ENCODE peak calls at places on chromosomes 11 and 22, in six cellular contexts. I, T, O, H, U and B are unnamed samples.

GRCh38 chr11:2271327-2272240 is 1.2 kb upstream of the ASCL2 start:
- DNase-seq in U (no peak), I (no peak), H (no peak), O (no peak), T (no peak), B (no peak)

GRCh38 chr11:129115652-129116585 is 76.2 kb downstream of the ARHGAP32 start:
- DNase-seq in I (no peak), T (peak), U (peak), O (no peak), H (peak), B (no peak)

GRCh38 chr22:30186535-30186934 is 60.0 kb downstream of the LIF start:
- DNase-seq in I (no peak), T (no peak), H (no peak), O (no peak), U (no peak), B (no peak)

GRCh38 chr11:65384301-65384889 is 1.9 kb upstream of the SLC25A45 start:
- DNase-seq in O (no peak), H (peak), T (peak), U (peak), I (no peak), B (no peak)

GRCh38 chr11:78576549-78577097 is 2.0 kb upstream of the NARS2 start:
- DNase-seq in U (no peak), I (no peak), O (no peak), T (no peak), H (no peak), B (no peak)

GRCh38 chr11:18617688-18618340 is 16.3 kb downstream of the SPTY2D1 start:
- DNase-seq in O (no peak), U (no peak), I (no peak), T (peak), H (peak), B (no peak)

GRCh38 chr11:80424012-80424695 is 983.3 kb upstream of the TENM4 start:
- DNase-seq in U (no peak), I (no peak), O (no peak), T (no peak), H (no peak), B (no peak)

GRCh38 chr11:57458060-57458409 is 2.3 kb upstream of the RTN4RL2 start:
- DNase-seq in I (peak), H (no peak), O (no peak), T (no peak), U (no peak), B (no peak)

GRCh38 chr11:125554038-125554437 is 15.2 kb upstream of the EI24 start:
- DNase-seq in O (no peak), H (no peak), T (no peak), I (no peak), U (no peak), B (no peak)

GRCh38 chr11:27722117-27722844 is 22.0 kb upstream of the BDNF start:
- DNase-seq in H (peak), T (peak), I (peak), U (peak), O (peak), B (peak)

GRCh38 chr11:110367571-110367970 is 62.2 kb upstream of the FDX1 start:
- DNase-seq in T (no peak), U (no peak), O (no peak), I (no peak), H (peak), B (no peak)

GRCh38 chr11:1289211-1289935 is 20.1 kb downstream of the TOLLIP start:
- DNase-seq in O (no peak), T (no peak), I (no peak), H (no peak), U (no peak), B (no peak)

GRCh38 chr11:21636561-21636960 is 556.3 kb upstream of the ANO5 start:
- DNase-seq in I (no peak), T (no peak), U (no peak), O (no peak), H (no peak), B (no peak)

GRCh38 chr11:19368726-19369364 is 128.1 kb upstream of the E2F8 start:
- DNase-seq in I (no peak), U (peak), O (no peak), H (peak), T (no peak), B (no peak)

GRCh38 chr11:134261626-134262488 is 8.5 kb downstream of the ACAD8 start:
- DNase-seq in O (no peak), U (peak), I (peak), H (no peak), T (no peak), B (peak)

GRCh38 chr11:46537121-46537520 is 56.7 kb downstream of the AMBRA1 start:
- DNase-seq in H (peak), T (peak), I (no peak), U (peak), O (no peak), B (no peak)

GRCh38 chr11:88105952-88106351 is 69.3 kb downstream of the RAB38 start:
- DNase-seq in H (no peak), T (no peak), U (no peak), I (no peak), O (no peak), B (no peak)

GRCh38 chr11:95498731-95499396 is 267.9 kb upstream of the SESN3 start:
- DNase-seq in I (no peak), U (no peak), H (no peak), O (no peak), T (no peak), B (no peak)

GRCh38 chr11:36273110-36273509 is 16.1 kb downstream of the COMMD9 start:
- DNase-seq in H (peak), U (no peak), I (no peak), O (peak), T (no peak), B (no peak)

GRCh38 chr22:48761546-48761945 is 1066.1 kb downstream of the BRD1 start:
- DNase-seq in I (no peak), U (no peak), O (no peak), T (no peak), H (no peak), B (no peak)

GRCh38 chr11:44945639-44946038 is 5.0 kb downstream of the TP53I11 start:
- DNase-seq in U (no peak), H (no peak), O (no peak), I (no peak), T (no peak), B (no peak)

GRCh38 chr22:20948450-20948849 is 18.6 kb upstream of the AIFM3 start:
- DNase-seq in U (no peak), T (no peak), I (no peak), O (no peak), H (no peak), B (no peak)

GRCh38 chr11:41978951-41979350 is 519.5 kb upstream of the LRRC4C start:
- DNase-seq in H (no peak), O (no peak), I (no peak), T (no peak), U (no peak), B (no peak)

GRCh38 chr22:46613606-46613997 is 6.6 kb upstream of the GRAMD4 start:
- DNase-seq in H (peak), T (no peak), O (no peak), U (peak), I (peak), B (no peak)

GRCh38 chr11:110939471-110939870 is 227.2 kb upstream of the ARHGAP20 start:
- DNase-seq in I (no peak), U (peak), T (no peak), H (no peak), O (no peak), B (no peak)

GRCh38 chr22:45932066-45932465 is 44.9 kb downstream of the WNT7B start:
- DNase-seq in H (no peak), U (no peak), T (no peak), I (no peak), O (no peak), B (no peak)

GRCh38 chr22:18077087-18077638 is 627 bp upstream of the PEX26 start:
- DNase-seq in I (no peak), T (no peak), U (no peak), O (no peak), H (no peak), B (no peak)

GRCh38 chr22:18077639-18078328 is at the start of gene PEX26:
- DNase-seq in I (peak), T (peak), H (peak), U (peak), O (peak), B (peak)

GRCh38 chr22:18079706-18080230 is 2.0 kb downstream of the PEX26 start:
- DNase-seq in I (no peak), O (no peak), H (no peak), U (no peak), T (no peak), B (no peak)

GRCh38 chr22:18076060-18076497 is 1.7 kb upstream of the PEX26 start:
- DNase-seq in T (peak), U (peak), H (peak), I (peak), O (peak), B (peak)

DNA sequence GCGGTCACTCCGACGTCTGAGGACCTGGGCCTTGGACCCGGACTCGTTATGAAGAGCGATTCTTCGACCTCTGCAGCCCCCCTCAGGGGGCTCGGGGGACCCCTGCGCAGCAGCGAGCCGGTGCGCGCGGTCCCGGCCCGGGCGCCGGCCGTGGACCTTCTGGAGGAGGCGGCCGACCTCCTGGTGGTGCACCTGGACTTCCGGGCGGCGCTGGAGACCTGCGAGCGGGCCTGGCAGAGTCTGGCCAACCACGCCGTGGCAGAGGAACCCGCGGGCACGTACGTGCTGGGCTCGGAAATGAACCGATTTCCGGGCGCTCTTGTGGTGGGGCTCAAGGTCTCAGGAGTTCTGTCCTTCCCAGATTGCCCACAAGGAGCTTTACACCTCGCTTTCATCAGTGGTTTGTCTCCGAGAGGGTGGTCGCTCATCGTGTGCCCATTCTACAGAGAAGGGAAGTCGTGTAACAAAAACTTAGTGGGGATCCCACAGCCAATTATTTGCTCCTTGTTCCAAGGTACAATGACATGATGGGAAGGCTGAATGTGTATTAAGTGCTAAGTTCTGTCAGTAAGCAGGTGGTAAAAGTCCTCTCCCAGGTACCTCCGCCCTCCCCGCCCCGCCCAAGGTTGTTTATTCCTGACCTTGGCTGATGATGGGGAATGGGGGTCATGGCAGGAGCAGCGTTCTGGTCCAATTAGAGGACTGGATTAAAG is 695 bp downstream of the PEX26 start:
- DNase-seq in I (peak), O (no peak), U (peak), H (peak), T (peak), B (peak)
- TF ChIP-seq CTCF in I (peak), O (no peak), U (no peak), H (no peak), T (peak), B (peak)

GRCh38 chr11:122711831-122712378 is 56.4 kb downstream of the UBASH3B start:
- DNase-seq in I (no peak), O (no peak), H (no peak), T (no peak), U (peak), B (no peak)
- TF ChIP-seq CTCF in I (peak), O (no peak), H (peak), T (peak), U (peak), B (peak)

GRCh38 chr11:113904379-113905101 is at the start of gene HTR3B:
- DNase-seq in I (no peak), O (no peak), H (no peak), U (no peak), T (no peak), B (no peak)

GRCh38 chr11:113907681-113908080 is 3.1 kb downstream of the HTR3B start:
- DNase-seq in U (no peak), I (no peak), H (no peak), O (no peak), T (no peak), B (no peak)

GRCh38 chr11:113907155-113907554 is 2.6 kb downstream of the HTR3B start:
- DNase-seq in O (no peak), T (no peak), H (no peak), U (peak), I (no peak), B (no peak)

GRCh38 chr11:113906515-113906914 is 1.9 kb downstream of the HTR3B start:
- DNase-seq in O (no peak), I (no peak), U (no peak), H (no peak), T (no peak), B (no peak)

DNA sequence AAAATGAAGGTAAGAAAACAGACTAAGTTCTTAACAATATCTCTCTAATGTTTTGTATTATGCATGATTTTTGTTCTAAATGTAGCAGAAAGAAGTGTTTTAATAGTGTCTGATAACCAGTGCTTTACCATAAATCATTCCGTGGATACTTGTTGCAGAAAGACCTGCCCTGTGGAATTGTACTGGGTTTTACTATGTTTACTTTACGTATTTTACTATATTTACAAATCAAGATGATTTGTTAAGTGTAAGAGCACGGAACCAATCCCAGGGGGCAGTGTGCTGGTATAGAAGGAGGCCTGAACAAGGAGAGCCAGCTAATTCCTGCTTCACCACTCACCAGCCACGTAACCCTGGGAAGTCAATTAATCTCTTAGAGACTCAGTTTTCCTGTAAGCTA is 1.4 kb downstream of the HTR3B start:
- DNase-seq in O (no peak), I (no peak), T (peak), U (peak), H (peak), B (no peak)
- TF ChIP-seq CTCF in O (no peak), I (no peak), T (peak), U (peak), H (peak), B (no peak)

GRCh38 chr22:39625554-39626537 is 55.3 kb downstream of the CACNA1I start:
- DNase-seq in T (no peak), I (no peak), O (no peak), H (no peak), U (no peak), B (no peak)
- TF ChIP-seq CTCF in T (no peak), I (no peak), O (no peak), H (no peak), U (no peak), B (no peak)

GRCh38 chr11:103633037-103633788 is 403.2 kb upstream of the DDI1 start:
- DNase-seq in U (peak), I (no peak), T (peak), O (no peak), H (peak), B (no peak)
- TF ChIP-seq CTCF in U (no peak), I (no peak), T (no peak), O (no peak), H (no peak), B (no peak)

GRCh38 chr11:115488945-115489344 is 15.3 kb downstream of the CADM1 start:
- DNase-seq in U (no peak), H (peak), I (no peak), O (no peak), T (peak), B (no peak)
- TF ChIP-seq CTCF in U (no peak), H (no peak), I (no peak), O (no peak), T (no peak), B (no peak)

GRCh38 chr22:35043251-35043931 is 22.6 kb upstream of the ISX start:
- DNase-seq in U (no peak), H (no peak), I (peak), T (no peak), O (no peak), B (peak)
- TF ChIP-seq CTCF in U (peak), H (no peak), I (peak), T (no peak), O (no peak), B (peak)

GRCh38 chr11:116513278-116513823 is 259.4 kb downstream of the BUD13 start:
- DNase-seq in O (no peak), T (no peak), U (no peak), H (no peak), I (no peak), B (no peak)

GRCh38 chr11:116515666-116516184 is 257.1 kb downstream of the BUD13 start:
- DNase-seq in U (no peak), I (no peak), T (no peak), H (no peak), O (no peak), B (no peak)

GRCh38 chr11:116512841-116513240 is 259.9 kb downstream of the BUD13 start:
- DNase-seq in T (no peak), O (no peak), U (no peak), H (no peak), I (no peak), B (no peak)

GRCh38 chr11:116511684-116512083 is 261.1 kb downstream of the BUD13 start:
- DNase-seq in I (no peak), O (no peak), H (no peak), U (no peak), T (no peak), B (no peak)

DNA sequence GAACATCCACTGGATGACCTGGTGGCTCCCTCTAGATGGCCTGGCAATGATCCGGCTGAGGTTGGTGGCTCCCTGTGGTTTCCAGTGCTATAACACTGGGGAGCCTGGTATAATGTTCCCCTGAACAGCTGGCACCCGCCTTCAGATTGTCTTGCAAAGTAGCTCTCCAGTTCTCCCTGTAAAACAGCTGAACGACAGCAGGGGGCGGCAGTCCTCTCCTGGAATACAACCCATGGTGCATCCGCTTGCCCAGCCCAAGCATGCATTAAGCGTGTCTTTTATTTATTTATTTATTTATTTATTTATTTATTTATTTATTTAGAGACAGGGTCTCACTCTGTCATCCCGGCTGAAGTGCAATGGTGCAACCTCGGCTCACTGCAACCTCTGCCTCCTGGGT is 258.9 kb downstream of the BUD13 start:
- DNase-seq in I (peak), H (peak), T (peak), O (no peak), U (peak), B (no peak)
- TF ChIP-seq CTCF in I (peak), H (peak), T (peak), O (no peak), U (peak), B (peak)

DNA sequence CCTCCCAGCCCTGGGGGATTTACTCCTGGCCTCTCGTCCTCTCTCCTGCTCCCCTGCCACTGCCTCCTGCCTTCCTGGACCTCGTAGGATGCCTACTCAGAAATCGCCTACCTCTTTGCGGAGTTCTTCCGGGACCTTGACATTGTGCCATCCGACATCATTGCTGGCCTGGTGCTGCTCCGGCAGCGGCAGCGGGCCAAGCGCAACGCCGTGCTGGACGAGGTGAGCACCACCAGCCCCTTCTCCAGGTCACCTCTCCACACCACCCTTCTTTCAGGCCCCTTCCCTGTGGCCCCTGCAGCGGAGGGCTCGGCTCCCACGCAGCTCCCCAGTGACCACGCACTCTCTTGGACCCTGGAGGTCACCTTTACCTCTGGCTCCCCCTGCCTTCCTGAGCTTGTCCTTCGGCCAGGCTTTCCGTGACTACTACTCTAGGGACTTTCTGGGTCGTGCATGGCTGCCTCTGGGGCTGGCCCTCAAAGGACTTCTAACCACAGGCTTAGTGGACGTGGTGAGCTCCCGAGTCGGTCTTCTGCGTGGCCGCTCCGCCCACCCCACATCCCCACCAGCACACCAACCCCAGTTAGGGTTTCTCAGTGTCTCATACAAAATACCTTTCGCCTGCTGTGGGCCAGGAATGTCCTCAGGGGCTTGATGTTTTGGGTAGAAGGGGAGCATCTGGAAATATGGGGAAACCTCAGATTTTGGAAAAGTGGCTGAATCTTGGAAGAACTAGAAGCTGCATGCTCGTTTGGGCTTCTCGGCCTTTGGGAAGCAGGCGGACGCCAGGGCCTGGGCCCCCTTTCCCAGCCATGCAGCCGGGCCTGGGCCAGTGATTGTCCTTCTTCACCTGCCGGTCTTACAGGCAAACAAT is 24.1 kb upstream of the MYRF start:
- DNase-seq in H (no peak), U (no peak), O (no peak), I (peak), T (no peak), B (peak)
- TF ChIP-seq CTCF in H (no peak), U (no peak), O (no peak), I (peak), T (peak), B (peak)